ENCODE peak calls at places on chromosomes 12 and 14, in eight cellular contexts. P is psoas muscle, J is hepatocyte, Z is A549, C is left ventricle myocardium inferior, G is neural progenitor cell, T is tibial artery, W is colonic mucosa. S is an unnamed sample. For H3K4me1, the result is how much of the 10 kb centered on the place peaks cover.

GRCh38 chr14:31884238-31884637 is 192.9 kb upstream of the ARHGAP5 start:
- DNase-seq in P (no peak), J (no peak), Z (no peak), C (no peak), G (no peak), T (no peak), W (no peak), S (no peak)

GRCh38 chr12:104494137-104494815 is 37.5 kb downstream of the CHST11 start:
- DNase-seq in P (no peak), J (no peak), Z (no peak), C (no peak), G (no peak), T (no peak), W (no peak), S (no peak)

GRCh38 chr12:67855103-67855502 is 134.1 kb upstream of the IFNG-AS1 start:
- DNase-seq in P (no peak), J (no peak), Z (no peak), C (no peak), G (no peak), T (no peak), W (no peak), S (no peak)

GRCh38 chr14:90700928-90701776 is 115.1 kb downstream of the TTC7B start:
- DNase-seq in P (peak), J (no peak), Z (no peak), C (no peak), G (no peak), T (no peak), W (no peak), S (no peak)

GRCh38 chr12:130815028-130815741 is 23.9 kb downstream of the STX2 start:
- DNase-seq in P (no peak), J (no peak), Z (no peak), C (no peak), G (no peak), T (no peak), W (no peak), S (no peak)

GRCh38 chr14:95156153-95156764 is 1.1 kb downstream of the DICER1 start:
- DNase-seq in P (no peak), J (no peak), Z (no peak), C (no peak), G (peak), T (no peak), W (peak), S (no peak)

GRCh38 chr12:128613821-128614220 is 209.9 kb downstream of the SLC15A4 start:
- DNase-seq in P (no peak), J (no peak), Z (no peak), C (no peak), G (peak), T (no peak), W (no peak), S (no peak)

GRCh38 chr14:51028851-51029754 is 65.8 kb downstream of the TRIM9 start:
- DNase-seq in P (no peak), J (no peak), Z (no peak), C (no peak), G (no peak), T (no peak), W (no peak), S (no peak)

GRCh38 chr12:41521872-41522379 is 333.8 kb downstream of the PDZRN4 start:
- DNase-seq in P (no peak), J (peak), Z (no peak), C (no peak), G (no peak), T (no peak), W (no peak), S (no peak)

GRCh38 chr14:93960108-93960475 is 16.3 kb downstream of the ASB2 start:
- DNase-seq in P (no peak), J (peak), Z (no peak), C (no peak), G (no peak), T (no peak), W (no peak), S (no peak)

GRCh38 chr14:92496458-92496857 is 17.1 kb upstream of the RIN3 start:
- DNase-seq in P (no peak), J (no peak), Z (no peak), C (no peak), G (no peak), T (no peak), W (peak), S (peak)
- H3K27ac ChIP-seq in P (no peak), J (no peak), Z (peak), C (no peak), G (no peak), T (no peak), W (no peak), S (no peak)

DNA sequence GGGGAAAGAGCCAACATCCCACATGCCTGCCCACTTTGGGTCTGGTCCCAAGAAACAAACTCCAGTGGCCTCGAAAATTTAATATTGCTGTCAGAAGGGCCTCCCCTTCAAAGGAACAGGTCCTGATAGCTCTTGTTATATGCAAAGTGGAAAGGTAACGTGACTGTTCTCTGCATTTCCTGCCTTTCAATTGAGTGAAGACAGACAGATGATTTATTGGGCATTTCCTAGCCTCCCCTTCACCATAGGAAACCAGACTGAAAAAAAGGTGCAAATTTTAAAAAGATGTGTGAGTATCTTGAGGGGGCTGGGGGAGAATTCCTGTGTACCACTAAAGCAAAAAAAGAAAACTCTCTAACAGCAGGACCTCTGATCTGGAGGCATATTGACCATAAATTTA is 235.2 kb downstream of the ZFP36L1 start:
- DNase-seq in P (no peak), J (no peak), Z (no peak), C (no peak), G (no peak), T (no peak), W (no peak), S (no peak)
- H3K4me1 ChIP-seq in P (under half), J (under half), Z (under half), C (under half), G (under half), T (under half), W (under half), S (under half)

GRCh38 chr12:56151672-56152131 is 685 bp upstream of the MYL6B start:
- DNase-seq in P (peak), J (peak), Z (peak), C (no peak), G (peak), T (no peak), W (peak), S (peak)

GRCh38 chr12:56152132-56152755 is at the start of gene MYL6B:
- DNase-seq in P (peak), J (peak), Z (peak), C (peak), G (peak), T (peak), W (peak), S (peak)

GRCh38 chr12:56152756-56153137 is 360 bp downstream of the MYL6B start:
- DNase-seq in P (no peak), J (no peak), Z (no peak), C (no peak), G (peak), T (no peak), W (no peak), S (no peak)

GRCh38 chr12:56153291-56154065 is 1.1 kb downstream of the MYL6B start:
- DNase-seq in P (no peak), J (no peak), Z (no peak), C (no peak), G (no peak), T (no peak), W (no peak), S (no peak)

DNA sequence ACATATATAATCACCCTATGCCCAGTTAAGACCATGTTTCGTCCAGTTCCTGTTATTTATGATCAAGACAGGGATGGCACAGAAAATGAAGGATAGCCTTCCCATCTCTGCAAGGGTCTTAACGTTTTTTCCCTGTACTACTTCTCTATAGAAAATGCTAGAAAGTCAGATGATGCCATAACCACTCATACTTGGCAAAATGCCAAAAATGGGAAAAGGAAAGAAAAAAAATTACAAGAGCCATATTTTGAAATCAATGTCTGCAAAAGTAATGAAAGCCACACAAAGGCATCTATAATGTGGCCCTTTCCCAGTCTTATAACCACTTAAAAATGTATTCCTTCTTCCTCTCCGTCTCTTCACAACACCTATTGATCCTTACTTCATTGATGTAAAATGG is 1.8 kb upstream of the MYL6B start:
- DNase-seq in P (no peak), J (no peak), Z (no peak), C (no peak), G (no peak), T (no peak), W (no peak), S (no peak)
- H3K27ac ChIP-seq in P (peak), J (no peak), Z (no peak), C (no peak), G (no peak), T (no peak), W (peak), S (no peak)

DNA sequence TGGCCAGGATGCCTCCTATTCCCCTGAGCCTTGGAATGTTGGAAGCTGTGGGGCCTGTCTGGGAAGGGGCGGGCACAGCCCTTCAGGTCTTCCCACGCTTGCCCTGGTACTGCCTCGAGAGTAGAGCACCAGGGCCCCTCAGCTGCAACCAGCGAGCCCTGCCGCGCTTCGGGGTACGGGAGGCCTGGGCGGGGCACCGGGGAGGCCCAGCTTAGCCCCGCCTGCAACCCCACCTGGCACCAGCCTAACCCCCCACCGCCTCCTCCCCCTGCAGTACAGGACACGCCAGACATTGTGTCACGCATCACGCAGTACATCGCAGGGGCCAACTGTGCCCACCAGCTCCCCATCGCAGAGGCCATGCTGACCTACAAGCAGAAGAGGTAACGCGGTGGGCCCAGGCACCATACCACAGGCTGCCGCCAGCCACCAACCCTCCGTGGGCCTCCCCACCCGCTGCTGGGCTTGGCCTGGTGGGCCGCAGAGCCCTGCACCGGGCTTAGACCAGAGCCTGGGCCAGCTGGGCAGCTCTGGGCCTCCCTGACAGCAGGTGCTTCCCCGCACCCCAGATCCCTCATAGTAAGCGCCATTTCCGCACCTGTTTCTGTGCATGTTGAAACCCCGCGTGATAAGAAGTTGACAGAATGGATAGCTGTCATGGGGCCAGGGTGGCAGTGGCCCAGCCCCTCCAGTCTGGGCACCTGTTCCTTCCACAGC is 13.6 kb upstream of the TEX22 start:
- DNase-seq in P (no peak), J (no peak), Z (no peak), C (peak), G (no peak), T (no peak), W (no peak), S (no peak)
- H3K4me1 ChIP-seq in P (under half), J (under half), Z (under half), C (under half), G (under half), T (under half), W (under half), S (under half)

GRCh38 chr12:6463858-6464257 is 6.6 kb downstream of the VAMP1 start:
- DNase-seq in P (no peak), J (no peak), Z (no peak), C (no peak), G (no peak), T (no peak), W (no peak), S (no peak)
- H3K27ac ChIP-seq in P (peak), J (no peak), Z (peak), C (no peak), G (no peak), T (no peak), W (peak), S (peak)

S was measured in ascending aorta.